ENCODE peak calls at places on chromosomes 3 and 15, in four cellular contexts. Y is fibroblast of the conjunctiva, V is ACHN, H is AG04449. N is an unnamed sample.

GRCh38 chr3:17204049-17204650 is 319.4 kb downstream of the PLCL2 start:
- DNase-seq in Y (no peak), V (no peak), H (no peak), N (no peak)

GRCh38 chr3:76991165-76991564 is 48.7 kb upstream of the ROBO2 start:
- DNase-seq in Y (no peak), V (no peak), H (no peak), N (no peak)

GRCh38 chr15:40241305-40242215 is 2.7 kb downstream of the PAK6 start:
- DNase-seq in Y (no peak), V (no peak), H (no peak), N (no peak)

GRCh38 chr15:25786040-25786439 is 77.1 kb downstream of the ATP10A start:
- DNase-seq in Y (no peak), V (no peak), H (no peak), N (no peak)

GRCh38 chr3:71858493-71859127 is 73.7 kb upstream of the PROK2 start:
- DNase-seq in Y (no peak), V (no peak), H (no peak), N (no peak)

GRCh38 chr3:30750967-30751366 is 143.5 kb downstream of the GADL1 start:
- DNase-seq in Y (no peak), V (no peak), H (no peak), N (no peak)

GRCh38 chr3:177037241-177037640 is 160.0 kb downstream of the TBL1XR1 start:
- DNase-seq in Y (no peak), V (no peak), H (no peak), N (peak)

GRCh38 chr3:139509631-139510030 is 29.9 kb downstream of the RBP1 start:
- DNase-seq in Y (no peak), V (no peak), H (no peak), N (no peak)

GRCh38 chr15:89423981-89424380 is 72.4 kb downstream of the RHCG start:
- DNase-seq in Y (no peak), V (no peak), H (no peak), N (no peak)

GRCh38 chr3:76646921-76647562 is 392.9 kb upstream of the ROBO2 start:
- DNase-seq in Y (no peak), V (peak), H (no peak), N (no peak)

GRCh38 chr3:177295116-177295515 is 97.8 kb upstream of the TBL1XR1 start:
- DNase-seq in Y (no peak), V (no peak), H (no peak), N (no peak)

GRCh38 chr15:56640127-56640526 is 93.2 kb downstream of the ZNF280D start:
- DNase-seq in Y (no peak), V (no peak), H (no peak), N (no peak)

GRCh38 chr3:69724722-69725435 is 14.4 kb upstream of the MITF start:
- DNase-seq in Y (no peak), V (no peak), H (no peak), N (no peak)

GRCh38 chr3:120688121-120688520 is 6.1 kb upstream of the HGD start:
- DNase-seq in Y (no peak), V (no peak), H (peak), N (no peak)

GRCh38 chr3:29353807-29354206 is 72.9 kb downstream of the RBMS3 start:
- DNase-seq in Y (no peak), V (peak), H (no peak), N (peak)

GRCh38 chr3:147903037-147903436 is 493.9 kb downstream of the ZIC1 start:
- DNase-seq in Y (no peak), V (no peak), H (no peak), N (no peak)

GRCh38 chr3:41575754-41576153 is 376.4 kb downstream of the CTNNB1 start:
- DNase-seq in Y (no peak), V (no peak), H (no peak), N (no peak)

GRCh38 chr3:26118165-26118564 is 328.3 kb downstream of the OXSM start:
- DNase-seq in Y (no peak), V (no peak), H (no peak), N (no peak)

GRCh38 chr15:69539316-69539715 is 86.7 kb downstream of the RPLP1 start:
- DNase-seq in Y (no peak), V (no peak), H (no peak), N (no peak)

GRCh38 chr3:120198305-120198878 is 86.6 kb downstream of the GPR156 start:
- DNase-seq in Y (peak), V (peak), H (no peak), N (peak)

GRCh38 chr3:38829404-38829803 is 13.4 kb upstream of the SCN10A start:
- DNase-seq in Y (peak), V (no peak), H (peak), N (peak)

GRCh38 chr3:185630182-185630622 is 44.1 kb downstream of the SENP2 start:
- DNase-seq in Y (no peak), V (no peak), H (no peak), N (peak)

GRCh38 chr3:43855674-43856299 is 165.0 kb downstream of the ABHD5 start:
- DNase-seq in Y (peak), V (peak), H (no peak), N (peak)

GRCh38 chr15:67838789-67839332 is 984 bp downstream of the RNU6-1 start:
- DNase-seq in Y (no peak), V (no peak), H (no peak), N (peak)

GRCh38 chr3:81816473-81817260 is 55.2 kb upstream of the GBE1 start:
- DNase-seq in Y (peak), V (peak), H (no peak), N (no peak)

GRCh38 chr3:59558906-59559720 is 509.3 kb upstream of the CFAP20DC start:
- DNase-seq in Y (no peak), V (no peak), H (no peak), N (no peak)

GRCh38 chr15:70632981-70633380 is 130.4 kb downstream of the UACA start:
- DNase-seq in Y (no peak), V (no peak), H (no peak), N (no peak)

GRCh38 chr3:129278970-129279906 is 568 bp downstream of the HMCES start:
- DNase-seq in Y (no peak), V (peak), H (no peak), N (peak)

GRCh38 chr15:64071931-64072765 is 21.5 kb downstream of the CIAO2A start:
- DNase-seq in Y (no peak), V (peak), H (no peak), N (no peak)

GRCh38 chr3:5227812-5228211 is 40.3 kb downstream of the EDEM1 start:
- DNase-seq in Y (peak), V (no peak), H (no peak), N (no peak)

GRCh38 chr3:196097373-196098154 is 15.7 kb upstream of the TFRC start:
- DNase-seq in Y (no peak), V (no peak), H (no peak), N (no peak)

GRCh38 chr3:113697192-113698090 is 999 bp upstream of the USF3 start:
- DNase-seq in Y (no peak), V (peak), H (no peak), N (peak)

GRCh38 chr3:10517616-10518015 is 12.2 kb upstream of the ATP2B2 start:
- DNase-seq in Y (no peak), V (no peak), H (no peak), N (no peak)

GRCh38 chr3:168073842-168074311 is 21.8 kb downstream of the GOLIM4 start:
- DNase-seq in Y (no peak), V (no peak), H (no peak), N (peak)

GRCh38 chr3:153221748-153222162 is 59.7 kb downstream of the RAP2B start:
- DNase-seq in Y (no peak), V (peak), H (peak), N (peak)

GRCh38 chr15:70833897-70834765 is 19.8 kb downstream of the LARP6 start:
- DNase-seq in Y (peak), V (peak), H (no peak), N (peak)

GRCh38 chr3:14397531-14397930 is 4.9 kb upstream of the SLC6A6 start:
- DNase-seq in Y (no peak), V (no peak), H (no peak), N (no peak)

GRCh38 chr3:114207768-114208167 is 28.9 kb upstream of the DRD3 start:
- DNase-seq in Y (no peak), V (no peak), H (no peak), N (no peak)

GRCh38 chr3:7682822-7683229 is 818.8 kb upstream of the LMCD1 start:
- DNase-seq in Y (peak), V (no peak), H (no peak), N (peak)